ENCODE peak calls at places on chromosomes 12 and 14, in eight cellular contexts. F, A, P, N, B, X, D and J are unnamed samples.

GRCh38 chr14:104676694-104677505 is 12.5 kb upstream of the INF2 start:
- DNase-seq in P (no peak), A (no peak), X (peak), N (no peak), B (no peak), D (no peak), F (no peak), J (peak)

GRCh38 chr14:54894995-54895394 is 7.6 kb downstream of the GCH1 start:
- DNase-seq in N (no peak), P (no peak), D (no peak), F (peak), B (no peak), X (no peak), A (no peak), J (no peak)

GRCh38 chr14:77086017-77086727 is 11.9 kb upstream of the CIPC start:
- DNase-seq in F (no peak), D (no peak), P (no peak), N (no peak), A (no peak), X (no peak), B (peak), J (no peak)

GRCh38 chr12:64729909-64730584 is 29.2 kb downstream of the GNS start:
- DNase-seq in A (no peak), N (no peak), P (no peak), X (no peak), D (no peak), F (no peak), B (no peak), J (peak)

GRCh38 chr14:35286707-35287106 is 5.5 kb upstream of the PSMA6 start:
- DNase-seq in B (no peak), F (peak), X (no peak), N (no peak), A (no peak), D (no peak), P (no peak), J (no peak)

GRCh38 chr14:55383039-55383438 is 28.6 kb downstream of the ATG14 start:
- DNase-seq in N (no peak), B (no peak), X (no peak), P (no peak), D (no peak), F (no peak), A (no peak), J (no peak)

GRCh38 chr14:33908540-33909223 is 42.2 kb downstream of the EGLN3 start:
- DNase-seq in X (no peak), N (no peak), F (peak), P (no peak), B (no peak), D (no peak), A (no peak), J (no peak)

GRCh38 chr14:89533136-89533535 is 116.1 kb upstream of the FOXN3 start:
- DNase-seq in N (no peak), P (no peak), X (no peak), F (no peak), B (no peak), D (no peak), A (no peak), J (no peak)

GRCh38 chr12:122943196-122943595 is 23.1 kb downstream of the ABCB9 start:
- DNase-seq in B (no peak), X (no peak), D (no peak), F (no peak), A (no peak), P (no peak), N (no peak), J (no peak)

GRCh38 chr14:75306917-75307699 is 28.5 kb downstream of the FOS start:
- DNase-seq in F (peak), N (no peak), X (peak), B (no peak), D (no peak), P (no peak), A (no peak), J (peak)

GRCh38 chr12:6613015-6613775 is 6.0 kb upstream of the CHD4 start:
- DNase-seq in F (peak), N (no peak), X (peak), A (peak), B (peak), D (peak), P (peak), J (peak)

GRCh38 chr12:55682087-55682796 is 25.5 kb downstream of the ITGA7 start:
- DNase-seq in A (no peak), N (no peak), B (no peak), D (no peak), F (no peak), P (no peak), X (no peak), J (no peak)

GRCh38 chr14:50070840-50071548 is 45.4 kb downstream of the VCPKMT start:
- DNase-seq in N (no peak), B (no peak), X (no peak), F (no peak), D (no peak), P (no peak), A (no peak), J (no peak)

DNA sequence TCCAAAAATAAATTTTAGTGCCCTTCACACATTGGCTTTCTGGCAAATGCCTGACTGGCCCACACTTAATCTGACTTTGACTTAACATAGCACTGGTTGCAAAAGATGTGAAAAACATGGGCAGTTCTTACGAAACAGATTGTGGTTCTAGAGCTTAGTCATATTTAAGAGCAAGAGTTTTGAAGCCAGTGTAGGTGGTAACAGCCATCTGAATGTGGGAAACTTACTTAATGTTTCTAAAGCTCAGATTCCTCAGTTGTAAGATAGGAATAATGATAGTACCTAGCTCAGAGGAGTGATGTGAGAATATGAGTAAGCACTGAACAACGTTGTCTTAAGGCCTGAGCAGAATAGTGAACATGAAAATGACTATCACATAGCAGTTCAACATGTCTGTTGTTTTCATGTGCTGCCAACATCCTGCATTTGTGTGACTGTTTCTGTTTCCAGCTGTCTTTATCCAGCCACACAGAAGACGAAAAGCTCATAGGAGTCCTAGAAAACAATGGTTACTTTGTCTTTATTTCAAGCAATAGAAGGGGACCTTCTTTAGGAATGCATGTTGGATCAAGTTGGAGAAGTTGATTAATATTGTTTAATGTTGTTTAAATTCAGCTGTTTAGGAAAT is 262.8 kb downstream of the SYT1 start:
- DNase-seq in A (no peak), B (no peak), N (peak), F (no peak), X (no peak), D (no peak), P (no peak), J (no peak)
- H3K4me3 ChIP-seq in A (no peak), B (no peak), N (no peak), F (no peak), X (no peak), D (no peak), P (no peak), J (no peak)

DNA sequence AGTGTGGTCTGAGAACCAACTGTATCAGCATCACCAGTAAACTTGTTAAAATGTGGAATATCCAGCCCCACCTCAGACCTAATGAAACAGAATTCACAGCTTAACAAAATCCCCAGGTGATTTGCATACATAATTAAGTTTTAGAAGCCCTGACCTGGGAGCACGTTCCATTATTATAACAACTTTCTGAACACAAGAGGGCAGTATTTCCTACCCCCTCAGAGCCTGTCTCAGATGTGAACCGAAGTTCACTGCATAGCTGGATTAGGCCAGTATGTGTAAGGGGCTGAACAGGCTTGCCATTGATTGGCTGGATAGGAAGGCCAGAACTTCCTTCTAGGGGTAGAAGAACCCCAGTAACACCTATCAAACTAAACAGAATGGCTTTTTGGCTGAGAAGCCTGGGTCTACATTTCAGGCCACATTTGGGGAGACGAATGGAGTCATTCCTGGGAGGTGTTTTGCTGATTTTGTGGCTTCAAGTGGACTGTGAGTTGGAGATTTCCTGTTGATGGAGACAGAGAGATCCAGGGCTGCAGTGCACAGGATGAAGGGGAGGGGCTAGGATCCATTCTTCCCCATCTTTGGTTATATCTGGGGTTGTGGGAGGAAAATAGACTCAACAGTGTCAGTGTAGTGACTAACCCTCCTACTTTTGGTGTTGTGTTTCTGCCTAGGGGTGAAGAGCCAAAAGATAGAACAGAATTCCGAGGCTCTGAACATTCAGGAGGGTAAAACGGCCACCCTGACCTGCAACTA is 94.7 kb upstream of the OR4E1 start:
- DNase-seq in A (no peak), B (peak), F (peak), D (no peak), P (no peak), N (no peak), X (no peak), J (no peak)
- H3K4me3 ChIP-seq in A (no peak), B (no peak), F (no peak), D (no peak), P (no peak), N (no peak), X (no peak), J (no peak)

GRCh38 chr12:11724888-11725310 is 75.4 kb downstream of the ETV6 start:
- DNase-seq in A (no peak), D (no peak), X (no peak), B (no peak), P (no peak), F (no peak), N (peak), J (no peak)
- H3K4me3 ChIP-seq in A (no peak), D (no peak), X (no peak), B (no peak), P (no peak), F (no peak), N (no peak), J (no peak)

GRCh38 chr12:49091836-49092085 is 2.8 kb downstream of the DHH start:
- DNase-seq in A (no peak), F (no peak), P (no peak), N (no peak), X (no peak), D (no peak), B (no peak), J (no peak)
- H3K4me3 ChIP-seq in A (no peak), F (no peak), P (peak), N (peak), X (peak), D (no peak), B (peak), J (peak)

GRCh38 chr14:97930191-97930590 is 1133.0 kb downstream of the VRK1 start:
- DNase-seq in F (no peak), X (no peak), A (no peak), B (no peak), N (no peak), D (no peak), P (no peak), J (peak)
- H3K4me3 ChIP-seq in F (no peak), X (no peak), A (no peak), B (no peak), N (no peak), D (no peak), P (no peak), J (no peak)

GRCh38 chr12:132228535-132229422 is 84.5 kb downstream of the NOC4L start:
- DNase-seq in B (no peak), D (no peak), N (no peak), P (no peak), A (no peak), X (no peak), F (no peak), J (no peak)
- H3K4me3 ChIP-seq in B (no peak), D (no peak), N (no peak), P (no peak), A (no peak), X (no peak), F (no peak), J (no peak)

GRCh38 chr14:64857979-64858740 is 21.5 kb downstream of the SPTB start:
- DNase-seq in F (no peak), B (no peak), X (no peak), N (no peak), D (no peak), A (no peak), P (no peak), J (no peak)
- H3K4me3 ChIP-seq in F (no peak), B (no peak), X (no peak), N (no peak), D (no peak), A (no peak), P (no peak), J (no peak)

DNA sequence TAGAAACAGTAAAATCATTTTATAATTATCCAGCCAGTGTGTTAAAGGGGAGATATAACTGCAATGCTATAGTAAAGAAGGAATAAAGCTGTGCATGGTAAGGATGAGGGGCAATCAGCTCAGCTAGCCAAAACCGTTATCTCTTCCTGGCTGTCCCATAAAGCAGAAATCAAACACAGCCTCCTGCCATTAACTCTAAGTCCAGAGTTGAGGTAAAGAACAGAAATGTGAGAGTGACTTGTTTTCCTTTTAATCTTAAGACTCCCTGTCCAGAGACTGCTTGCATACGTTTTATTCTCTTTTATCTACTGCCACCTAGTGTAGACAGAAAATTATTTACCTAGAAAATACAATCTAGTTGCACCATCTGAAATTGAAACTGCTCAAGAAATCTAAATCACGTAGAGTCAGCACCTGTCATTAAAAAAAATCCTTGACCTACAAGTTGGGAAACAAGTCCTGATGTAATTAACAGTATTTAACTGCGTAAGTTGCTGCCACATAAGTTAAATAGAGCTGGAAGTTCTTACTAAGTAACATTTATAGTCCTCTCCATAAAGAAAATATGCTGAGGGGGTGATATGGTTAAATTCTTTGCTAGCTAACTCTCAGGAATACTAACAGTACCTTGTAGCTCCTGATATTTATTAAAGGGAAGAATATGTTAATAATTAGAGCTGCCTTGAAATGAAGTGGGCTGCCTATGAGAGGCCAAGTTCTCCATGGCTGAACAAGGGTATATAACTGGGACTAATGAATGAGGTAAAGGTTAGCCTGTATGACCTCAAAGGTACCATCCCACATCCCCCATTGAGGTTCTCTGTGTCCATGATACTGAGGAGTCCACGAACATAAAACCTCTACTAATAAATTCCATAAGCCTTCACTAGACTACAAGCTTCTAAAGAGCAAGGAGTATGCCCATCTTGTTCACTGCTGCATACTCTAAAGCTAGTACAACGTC is 62.7 kb downstream of the GALNT4 start:
- DNase-seq in A (no peak), B (peak), D (no peak), F (peak), X (no peak), P (no peak), N (peak), J (no peak)
- H3K4me3 ChIP-seq in A (no peak), B (no peak), D (peak), F (peak), X (peak), P (no peak), N (no peak), J (no peak)